ENCODE peak calls at places on chromosomes 13 and 19, in nine cellular contexts. N is right atrium auricular region, H is AG04450, S is ovary, D is IMR-90, F is esophagus muscularis mucosa, Z is neural progenitor cell, O is neuronal stem cell, T is keratinocyte. U is an unnamed sample.
A peak's percentile ranks its signal among the peaks of the same experiment; 100 is the strongest.

GRCh38 chr19:28420731-28421550 is 792.0 kb downstream of the UQCRFS1 start:
- DNase-seq in N (no peak), H (no peak), S (no peak), D (no peak), F (no peak), Z (no peak), O (no peak), T (no peak), U (no peak)

GRCh38 chr19:50315773-50316448 is 13.3 kb downstream of the KCNC3 start:
- DNase-seq in N (no peak), H (no peak), S (no peak), D (no peak), F (no peak), Z (peak; percentile 83), O (no peak), T (no peak), U (no peak)

GRCh38 chr19:447816-448546 is 12.9 kb downstream of the SHC2 start:
- DNase-seq in N (no peak), H (no peak), S (no peak), D (no peak), F (no peak), Z (no peak), O (no peak), T (no peak), U (no peak)

GRCh38 chr19:1608414-1609391 is 3.4 kb upstream of the UQCR11 start:
- DNase-seq in N (no peak), H (no peak), S (no peak), D (no peak), F (no peak), Z (no peak), O (no peak), T (no peak), U (no peak)

GRCh38 chr19:12840091-12841079 is 2.1 kb downstream of the MAST1 start:
- DNase-seq in N (no peak), H (no peak), S (no peak), D (peak; percentile 63), F (no peak), Z (peak; percentile 98), O (peak; percentile 98), T (peak; percentile 87), U (peak; percentile 73)

GRCh38 chr19:9962623-9963290 is 26.4 kb upstream of the OLFM2 start:
- DNase-seq in N (no peak), H (no peak), S (no peak), D (no peak), F (no peak), Z (no peak), O (no peak), T (no peak), U (no peak)

GRCh38 chr13:48160879-48161278 is 66.0 kb upstream of the MED4 start:
- DNase-seq in N (peak; percentile 68), H (no peak), S (no peak), D (no peak), F (no peak), Z (no peak), O (no peak), T (no peak), U (no peak)

GRCh38 chr13:95385808-95386207 is 84.6 kb upstream of the ABCC4 start:
- DNase-seq in N (no peak), H (no peak), S (no peak), D (no peak), F (no peak), Z (no peak), O (no peak), T (no peak), U (no peak)

GRCh38 chr19:51491586-51491985 is 10.0 kb downstream of the SIGLEC12 start:
- DNase-seq in N (no peak), H (no peak), S (no peak), D (no peak), F (no peak), Z (no peak), O (no peak), T (no peak), U (no peak)

GRCh38 chr19:51489113-51489512 is 10.8 kb downstream of the CEACAM18 start:
- DNase-seq in N (no peak), H (no peak), S (no peak), D (no peak), F (no peak), Z (no peak), O (no peak), T (no peak), U (no peak)

GRCh38 chr19:51497666-51498065 is 3.9 kb downstream of the SIGLEC12 start:
- DNase-seq in N (no peak), H (no peak), S (no peak), D (no peak), F (no peak), Z (no peak), O (no peak), T (no peak), U (no peak)

GRCh38 chr19:51490676-51491075 is 10.9 kb downstream of the SIGLEC12 start:
- DNase-seq in N (no peak), H (no peak), S (no peak), D (no peak), F (no peak), Z (no peak), O (no peak), T (no peak), U (no peak)

DNA sequence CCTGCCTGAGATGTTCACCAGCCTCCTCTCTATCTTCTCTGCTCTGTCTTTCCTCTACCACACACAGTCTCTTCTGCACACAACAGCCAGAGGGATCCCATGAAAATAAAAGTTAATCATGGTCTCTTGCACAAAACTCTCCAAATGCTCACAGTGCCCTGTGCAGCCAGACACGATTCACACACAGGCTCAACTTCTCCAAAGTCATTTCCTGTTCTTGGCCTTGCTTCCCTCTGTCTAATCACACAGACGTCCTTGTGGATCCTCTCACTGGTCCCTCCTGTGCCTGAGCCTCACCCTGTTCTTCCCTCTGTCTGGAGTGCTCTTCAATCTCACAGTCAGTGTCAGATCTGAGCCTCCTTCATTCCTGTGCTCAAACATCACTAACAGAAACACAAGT is 7.8 kb downstream of the SIGLEC12 start:
- DNase-seq in N (no peak), H (no peak), S (no peak), D (no peak), F (no peak), Z (no peak), O (no peak), T (no peak), U (no peak)
- H3K9me3 ChIP-seq in N (no peaks in the 10 kb centered on the region), H (peaks cover 13% of the 10 kb centered on the region), S (no peaks in the 10 kb centered on the region), D (peaks cover 14% of the 10 kb centered on the region), F (no peaks in the 10 kb centered on the region), Z (no peaks in the 10 kb centered on the region), O (peaks cover 33% of the 10 kb centered on the region), T (no peaks in the 10 kb centered on the region), U (no peaks in the 10 kb centered on the region)

DNA sequence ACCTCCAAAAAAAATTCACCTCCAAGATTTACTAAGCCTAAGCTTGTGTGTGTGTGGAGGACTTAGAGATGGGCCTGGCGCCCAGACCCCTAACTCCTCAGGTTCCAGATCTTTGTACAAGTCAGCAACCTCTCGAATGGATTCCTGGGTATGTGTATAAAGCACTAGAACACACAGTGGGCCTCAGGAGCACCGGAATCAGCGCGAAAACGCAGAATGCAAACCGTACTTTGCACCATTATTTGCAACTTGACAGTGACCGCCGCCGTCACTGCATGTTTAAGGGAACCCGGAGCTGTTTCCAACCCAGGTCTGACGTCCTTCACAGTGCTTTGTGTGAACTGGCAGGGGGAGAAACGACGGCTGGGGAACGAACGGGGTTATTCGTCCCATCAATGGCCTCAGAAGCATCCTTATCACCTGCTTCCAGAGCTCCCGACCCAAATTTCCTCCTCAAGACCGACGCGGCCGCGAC is 688 bp downstream of the ZNF606 start:
- DNase-seq in N (no peak), H (no peak), S (no peak), D (peak; percentile 5), F (no peak), Z (no peak), O (no peak), T (no peak), U (no peak)
- H3K27ac ChIP-seq in N (peak overlapping the region; percentile 96), H (peak overlapping the region; percentile 65), S (peak overlapping the region; percentile 86), D (peak overlapping the region; percentile 83), F (peak overlapping the region; percentile 91), Z (peak overlapping the region; percentile 85), O (peak overlapping the region; percentile 77), T (peak overlapping the region; percentile 82), U (peak overlapping the region; percentile 84)

DNA sequence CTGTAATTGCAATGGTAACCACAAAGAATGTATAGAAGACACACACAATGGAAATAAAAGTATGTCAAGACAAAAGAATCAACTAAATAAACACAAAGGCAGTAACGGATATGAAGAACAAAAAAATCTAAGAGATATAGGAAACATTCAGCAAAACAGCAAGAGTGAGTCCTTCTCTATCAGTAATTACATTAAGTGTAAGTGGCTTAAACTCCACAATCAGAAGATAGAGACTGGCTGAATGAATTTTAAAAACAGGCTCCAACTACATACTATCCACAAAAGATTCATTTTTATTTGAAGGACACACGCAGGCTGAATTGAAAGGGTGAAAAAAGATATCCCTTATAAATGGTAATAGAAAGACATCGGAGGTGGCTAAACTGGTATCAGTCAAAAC is 19.5 kb downstream of the ZNF616 start:
- DNase-seq in N (no peak), H (no peak), S (no peak), D (no peak), F (no peak), Z (no peak), O (no peak), T (no peak), U (no peak)
- H3K9me3 ChIP-seq in N (peaks cover 47% of the 10 kb centered on the region), H (peaks cover 55% of the 10 kb centered on the region), S (peaks cover 67% of the 10 kb centered on the region), D (peaks cover 73% of the 10 kb centered on the region), F (peaks cover 66% of the 10 kb centered on the region), Z (peaks cover 77% of the 10 kb centered on the region), O (peaks cover 44% of the 10 kb centered on the region), T (peaks cover 36% of the 10 kb centered on the region), U (peaks cover 40% of the 10 kb centered on the region)

GRCh38 chr13:65600702-65601101 is 1629.4 kb downstream of the PCDH9 start:
- DNase-seq in N (no peak), H (peak; percentile 33), S (no peak), D (peak; percentile 78), F (no peak), Z (no peak), O (no peak), T (no peak), U (no peak)

GRCh38 chr13:65594255-65594654 is 1635.9 kb downstream of the PCDH9 start:
- DNase-seq in N (no peak), H (peak; percentile 11), S (no peak), D (peak; percentile 82), F (no peak), Z (no peak), O (no peak), T (no peak), U (no peak)

GRCh38 chr13:65593298-65593874 is 1636.8 kb downstream of the PCDH9 start:
- DNase-seq in N (no peak), H (no peak), S (no peak), D (no peak), F (no peak), Z (no peak), O (no peak), T (no peak), U (no peak)

GRCh38 chr13:65595881-65596280 is 1634.3 kb downstream of the PCDH9 start:
- DNase-seq in N (no peak), H (peak; percentile 8), S (no peak), D (peak; percentile 55), F (no peak), Z (no peak), O (no peak), T (no peak), U (no peak)

DNA sequence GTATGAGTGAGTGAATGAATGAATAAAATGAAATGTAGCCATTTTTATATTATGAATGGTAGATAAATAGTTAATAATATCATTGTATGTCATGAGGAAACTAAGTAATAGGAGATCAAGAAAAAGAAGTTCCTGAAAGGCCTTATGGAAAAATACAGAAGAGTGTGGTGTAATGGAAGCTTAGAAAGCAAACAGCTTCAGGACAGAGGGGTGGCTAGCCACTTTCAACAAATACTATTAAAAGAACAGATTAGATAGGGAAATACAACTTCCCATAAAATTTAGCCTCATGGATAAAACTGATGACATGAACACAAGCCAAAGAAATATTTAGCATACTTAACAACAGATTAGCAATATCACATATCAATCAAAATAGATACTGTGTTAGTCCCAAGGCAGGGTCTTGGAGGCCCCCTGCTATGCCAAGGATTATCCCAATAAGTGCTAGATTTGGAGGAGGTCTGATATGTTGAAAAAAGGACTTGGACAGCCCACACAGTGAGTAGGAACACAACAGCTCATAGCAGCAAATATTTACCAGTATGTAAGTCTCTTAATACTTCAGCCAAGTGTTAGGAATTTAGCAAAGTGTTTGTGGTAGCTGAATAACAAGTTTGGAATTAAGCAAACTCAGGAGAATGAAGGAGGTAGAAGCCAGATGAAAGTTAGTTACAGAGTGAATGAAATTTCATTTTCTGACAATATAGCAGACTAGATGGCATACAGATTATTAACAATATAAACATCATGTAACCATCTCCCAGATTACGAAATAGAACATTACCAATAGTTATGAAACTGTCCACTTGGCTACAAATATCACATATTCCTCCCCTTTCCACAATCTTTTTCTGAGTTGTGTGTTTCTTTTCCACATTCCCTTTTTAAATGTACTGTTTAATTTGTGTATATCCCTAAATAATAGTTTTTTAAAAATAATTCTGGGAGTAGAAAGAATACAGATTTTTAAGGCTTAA is 1632.0 kb downstream of the PCDH9 start:
- DNase-seq in N (no peak), H (peak; percentile 13), S (no peak), D (peak; percentile 63), F (no peak), Z (peak; percentile 4), O (no peak), T (no peak), U (no peak)
- H3K27ac ChIP-seq in N (no peak overlapping the region), H (no peak overlapping the region), S (no peak overlapping the region), D (no peak overlapping the region), F (no peak overlapping the region), Z (no peak overlapping the region), O (no peak overlapping the region), T (no peak overlapping the region), U (no peak overlapping the region)

U was measured in pancreas.